ENCODE peak calls at places on chromosomes 1 and 21, in eight cellular contexts. A is mesenchymal stem cell, F is fibroblast of lung, D is H9, Z is IMR-90, M is GM23338, Q is A549, O is HCT116. X is an unnamed sample.

GRCh38 chr1:78236711-78237110 is 190.9 kb downstream of the GIPC2 start:
- DNase-seq in A (no peak), F (peak), D (no peak), Z (peak), M (no peak), Q (no peak), O (no peak), X (no peak)

GRCh38 chr1:8078176-8078671 is 52.1 kb upstream of the ERRFI1 start:
- DNase-seq in A (peak), F (peak), D (no peak), Z (peak), M (peak), Q (no peak), O (peak), X (peak)

GRCh38 chr1:180175291-180175690 is 20.6 kb downstream of the QSOX1 start:
- DNase-seq in A (no peak), F (no peak), D (no peak), Z (no peak), M (no peak), Q (no peak), O (no peak), X (no peak)

GRCh38 chr1:44862829-44863406 is 19.9 kb upstream of the PTCH2 start:
- DNase-seq in A (no peak), F (peak), D (no peak), Z (peak), M (no peak), Q (no peak), O (no peak), X (no peak)

GRCh38 chr1:6352138-6352563 is 41.4 kb downstream of the ACOT7 start:
- DNase-seq in A (no peak), F (peak), D (peak), Z (no peak), M (peak), Q (no peak), O (no peak), X (peak)

GRCh38 chr21:37244506-37245083 is 22.5 kb downstream of the VPS26C start:
- DNase-seq in A (no peak), F (peak), D (no peak), Z (no peak), M (peak), Q (no peak), O (no peak), X (no peak)

GRCh38 chr1:63429281-63429680 is 61.9 kb downstream of the ALG6 start:
- DNase-seq in A (no peak), F (no peak), D (no peak), Z (no peak), M (no peak), Q (no peak), O (no peak), X (no peak)

GRCh38 chr1:226908913-226909312 is 31.2 kb upstream of the COQ8A start:
- DNase-seq in A (no peak), F (no peak), D (no peak), Z (no peak), M (peak), Q (no peak), O (no peak), X (no peak)

GRCh38 chr1:228178737-228179720 is 13.4 kb downstream of the IBA57 start:
- DNase-seq in A (peak), F (no peak), D (no peak), Z (peak), M (no peak), Q (no peak), O (no peak), X (no peak)

GRCh38 chr1:240385985-240386978 is 225.7 kb downstream of the GREM2 start:
- DNase-seq in A (peak), F (peak), D (no peak), Z (peak), M (no peak), Q (peak), O (no peak), X (peak)

GRCh38 chr1:93804412-93804811 is 74.6 kb downstream of the DNTTIP2 start:
- DNase-seq in A (peak), F (peak), D (no peak), Z (peak), M (no peak), Q (no peak), O (no peak), X (peak)

GRCh38 chr1:169484683-169485426 is 889 bp downstream of the SLC19A2 start:
- DNase-seq in A (peak), F (peak), D (no peak), Z (peak), M (peak), Q (peak), O (no peak), X (peak)

GRCh38 chr21:34630536-34631143 is 15.7 kb upstream of the RCAN1 start:
- DNase-seq in A (peak), F (peak), D (no peak), Z (peak), M (peak), Q (peak), O (peak), X (peak)

GRCh38 chr21:34270406-34270805 is 93.4 kb upstream of the KCNE2 start:
- DNase-seq in A (no peak), F (no peak), D (no peak), Z (no peak), M (no peak), Q (no peak), O (no peak), X (no peak)

GRCh38 chr1:56584910-56585528 is 5.7 kb upstream of the PLPP3 start:
- DNase-seq in A (peak), F (peak), D (no peak), Z (peak), M (peak), Q (peak), O (peak), X (peak)

GRCh38 chr1:119885903-119886783 is 10.2 kb downstream of the ADAM30 start:
- DNase-seq in A (peak), F (peak), D (peak), Z (peak), M (peak), Q (peak), O (peak), X (peak)

GRCh38 chr1:42332877-42333276 is 2.2 kb downstream of the FOXJ3 start:
- DNase-seq in A (no peak), F (no peak), D (no peak), Z (no peak), M (no peak), Q (no peak), O (no peak), X (no peak)
- H3K4me2 ChIP-seq in A (no peak), F (peak), D (no peak), Z (peak), M (peak), Q (peak), O (peak), X (no peak)

GRCh38 chr21:46543306-46543705 is 61.6 kb downstream of the S100B start:
- DNase-seq in A (no peak), F (no peak), D (no peak), Z (no peak), M (no peak), Q (no peak), O (no peak), X (no peak)
- H3K4me2 ChIP-seq in A (no peak), F (no peak), D (no peak), Z (no peak), M (no peak), Q (no peak), O (no peak), X (no peak)

DNA sequence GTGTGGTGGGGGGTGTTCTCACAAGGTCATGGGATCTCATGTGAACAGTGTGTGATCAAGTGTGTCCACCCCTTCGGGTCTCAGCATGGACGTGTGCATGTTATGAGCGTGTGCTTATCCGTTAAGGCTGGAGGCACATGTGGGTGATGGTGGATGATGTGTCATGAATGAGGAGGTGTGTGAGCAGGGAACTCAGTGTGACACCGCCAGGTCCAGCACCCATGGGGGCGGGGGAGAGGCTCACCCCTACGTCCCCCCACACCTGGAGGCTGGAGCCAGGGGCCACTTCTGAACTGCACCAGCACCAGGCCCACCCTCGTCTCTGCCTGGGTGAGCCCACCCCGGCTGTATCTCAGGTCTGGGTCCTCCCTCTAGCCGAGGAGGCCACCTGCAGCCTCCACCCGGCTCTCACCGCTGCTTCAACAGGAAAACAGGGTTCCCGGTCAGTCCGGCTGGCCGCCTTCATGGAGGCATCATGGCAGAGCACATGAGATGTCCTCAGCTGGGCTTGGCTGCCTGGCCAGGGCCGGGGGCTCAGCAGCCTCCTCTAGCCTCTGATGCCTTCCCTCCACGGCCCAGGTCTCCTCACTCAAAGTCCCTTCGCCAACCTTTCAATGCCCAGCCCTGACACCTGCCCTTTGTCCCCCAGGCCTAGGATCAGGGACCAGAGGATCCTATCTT is 34.2 kb upstream of the C1QA start:
- DNase-seq in A (no peak), F (no peak), D (no peak), Z (no peak), M (no peak), Q (no peak), O (no peak), X (no peak)
- H3K4me2 ChIP-seq in A (no peak), F (no peak), D (no peak), Z (no peak), M (no peak), Q (no peak), O (no peak), X (no peak)

GRCh38 chr1:204079608-204079999 is 6.7 kb downstream of the SOX13 start:
- DNase-seq in A (no peak), F (no peak), D (peak), Z (no peak), M (peak), Q (no peak), O (no peak), X (no peak)
- H3K4me2 ChIP-seq in A (no peak), F (no peak), D (peak), Z (no peak), M (peak), Q (peak), O (peak), X (no peak)

DNA sequence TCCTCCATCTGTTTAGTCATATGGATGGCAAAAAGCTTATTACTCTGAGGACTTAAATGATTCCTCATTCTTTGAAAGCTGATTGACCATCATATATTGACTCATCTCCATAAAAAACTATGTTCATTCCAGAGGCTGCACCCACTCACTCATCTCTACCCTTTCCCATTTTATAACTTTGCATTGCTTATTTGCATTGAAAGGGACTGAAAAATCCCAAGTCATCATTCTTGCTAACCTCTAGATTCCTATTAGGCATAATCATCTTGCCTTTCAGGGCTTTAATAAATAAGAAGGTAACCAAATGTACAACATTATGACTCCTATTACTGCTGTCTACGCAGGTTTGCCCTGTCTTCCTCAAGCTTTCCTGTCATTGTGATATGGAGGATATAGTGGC is 1180.3 kb upstream of the B3GALT2 start:
- DNase-seq in A (no peak), F (peak), D (no peak), Z (peak), M (no peak), Q (no peak), O (no peak), X (no peak)
- H3K4me2 ChIP-seq in A (no peak), F (no peak), D (no peak), Z (peak), M (no peak), Q (no peak), O (no peak), X (no peak)

DNA sequence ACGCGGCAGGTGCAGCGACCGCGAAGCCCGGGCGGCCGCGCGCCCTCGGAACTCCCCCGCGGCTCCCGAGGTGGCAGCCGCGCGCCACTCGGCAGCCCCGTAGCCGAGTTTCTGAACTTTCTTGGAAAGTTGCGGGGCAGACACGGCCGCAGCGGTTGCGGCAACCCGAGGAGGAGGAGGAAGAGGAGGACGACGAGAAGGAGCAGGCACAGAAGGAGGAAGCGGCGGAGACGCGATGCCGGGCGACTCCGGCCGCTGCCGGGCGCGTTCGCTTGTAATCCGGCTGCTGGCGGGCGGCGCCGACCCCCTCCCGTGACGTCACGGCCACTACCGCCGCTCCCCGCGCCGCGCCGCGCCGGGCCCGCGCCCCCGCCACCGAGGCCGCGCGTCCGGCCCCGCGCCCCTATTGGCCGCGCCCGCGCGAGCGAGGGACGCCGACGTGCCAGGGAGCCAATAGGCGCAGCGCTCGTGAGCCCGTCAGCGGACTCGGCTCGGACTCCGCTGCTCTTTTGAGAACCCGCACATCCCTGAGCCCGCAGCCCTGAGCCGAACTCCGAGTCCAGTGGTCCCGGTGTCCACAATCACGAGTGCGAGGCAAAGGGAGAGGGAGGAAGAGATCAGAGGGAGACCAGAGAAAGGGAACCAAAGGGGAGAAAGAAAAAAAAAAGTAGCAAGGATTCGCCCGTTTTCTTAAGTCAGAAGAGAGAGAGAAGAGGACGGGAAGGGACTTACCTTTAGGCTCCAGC is 736 bp upstream of the BARHL2 start:
- DNase-seq in A (peak), F (no peak), D (peak), Z (peak), M (peak), Q (no peak), O (no peak), X (peak)
- H3K4me2 ChIP-seq in A (peak), F (peak), D (peak), Z (peak), M (peak), Q (peak), O (no peak), X (peak)

DNA sequence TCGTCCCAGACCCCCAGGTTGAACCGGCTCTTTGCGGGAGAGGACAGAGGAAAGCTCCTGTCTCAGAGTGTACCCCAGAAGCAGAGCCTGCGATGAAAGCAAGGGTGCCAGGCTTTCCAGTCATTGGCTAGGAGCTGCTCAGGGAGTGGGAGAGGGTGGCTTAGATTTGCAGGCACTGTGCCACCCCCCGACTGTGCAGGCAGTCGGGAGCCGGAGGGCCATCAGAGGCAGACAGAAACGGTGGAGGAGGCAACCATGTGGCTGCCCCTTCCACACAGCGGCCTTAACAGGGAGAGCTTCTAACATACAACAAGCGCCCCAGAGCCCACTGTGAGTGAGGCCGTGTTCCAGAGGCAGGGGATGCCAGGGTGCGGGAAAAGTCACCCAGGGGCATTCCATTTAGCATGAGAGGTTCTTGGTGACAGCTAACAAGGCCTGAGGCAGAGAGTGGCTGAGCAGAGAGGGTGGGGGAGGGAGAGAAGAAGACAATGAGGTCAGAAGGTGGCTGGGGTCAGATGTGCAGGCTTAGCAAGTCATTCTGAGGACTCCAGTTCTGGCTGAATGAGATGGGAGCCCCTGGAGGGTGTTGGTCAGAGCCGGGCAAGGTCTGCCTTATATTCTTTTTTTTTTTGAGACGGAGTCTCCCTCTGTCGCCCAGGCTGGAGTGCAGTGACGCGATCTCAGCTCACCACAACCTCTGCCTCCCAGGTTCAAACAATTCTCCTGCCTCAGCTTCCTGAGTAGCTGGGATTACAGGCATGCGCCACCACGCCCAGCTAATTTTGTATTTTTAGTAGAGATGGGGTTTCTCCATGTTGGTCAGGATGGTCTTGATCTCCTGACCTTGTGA is 9.4 kb upstream of the C1orf167 start:
- DNase-seq in A (no peak), F (no peak), D (no peak), Z (no peak), M (no peak), Q (no peak), O (no peak), X (peak)
- H3K4me2 ChIP-seq in A (no peak), F (no peak), D (no peak), Z (no peak), M (no peak), Q (no peak), O (no peak), X (no peak)

GRCh38 chr1:85319931-85320330 is 43.5 kb upstream of the BCL10 start:
- DNase-seq in A (no peak), F (no peak), D (no peak), Z (no peak), M (no peak), Q (no peak), O (no peak), X (peak)

GRCh38 chr1:85321237-85321964 is 45.0 kb upstream of the BCL10 start:
- DNase-seq in A (peak), F (peak), D (no peak), Z (peak), M (no peak), Q (no peak), O (no peak), X (no peak)

GRCh38 chr1:85319488-85319887 is 43.1 kb upstream of the BCL10 start:
- DNase-seq in A (no peak), F (no peak), D (no peak), Z (no peak), M (no peak), Q (no peak), O (no peak), X (no peak)

GRCh38 chr1:85322655-85323054 is 46.2 kb upstream of the BCL10 start:
- DNase-seq in A (no peak), F (peak), D (no peak), Z (peak), M (no peak), Q (no peak), O (no peak), X (no peak)

DNA sequence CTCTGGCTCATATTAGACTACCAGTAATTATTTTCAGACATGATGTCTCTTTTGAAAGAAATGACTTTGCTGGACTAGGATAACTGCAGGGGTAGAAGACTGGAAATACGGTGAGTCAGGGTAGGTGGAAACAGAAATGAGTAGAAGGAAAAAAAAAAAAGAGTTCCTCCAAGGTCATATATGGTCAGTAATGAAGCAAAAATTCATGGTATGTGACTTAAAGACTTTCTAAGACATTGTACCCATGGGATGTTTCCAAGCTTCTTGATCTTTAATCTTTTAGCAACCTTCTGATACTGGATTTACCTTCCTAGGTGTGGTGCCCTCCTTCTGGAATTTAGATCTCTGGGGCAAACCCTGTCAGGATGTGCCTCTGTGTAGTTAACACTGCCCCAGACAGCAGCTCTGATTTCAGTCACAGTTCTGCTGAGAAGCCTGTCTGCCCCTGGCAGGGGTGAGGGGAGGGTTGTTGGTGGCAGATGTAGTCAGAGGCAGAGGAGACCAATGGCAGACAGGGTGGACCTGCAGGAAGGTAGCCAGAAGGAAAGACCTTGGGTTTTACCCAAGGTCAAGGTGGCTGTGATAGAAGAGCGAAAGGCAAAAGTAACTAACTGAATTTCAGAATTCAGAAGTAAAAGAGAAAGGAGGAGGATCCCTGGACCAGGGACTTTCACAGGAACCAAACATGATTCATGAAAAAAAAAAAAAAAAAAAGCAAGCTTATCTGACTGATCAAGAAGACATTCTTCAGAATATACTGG is 44.1 kb upstream of the BCL10 start:
- DNase-seq in A (peak), F (peak), D (no peak), Z (peak), M (no peak), Q (no peak), O (no peak), X (peak)
- H3K4me2 ChIP-seq in A (no peak), F (peak), D (no peak), Z (peak), M (no peak), Q (peak), O (peak), X (no peak)

DNA sequence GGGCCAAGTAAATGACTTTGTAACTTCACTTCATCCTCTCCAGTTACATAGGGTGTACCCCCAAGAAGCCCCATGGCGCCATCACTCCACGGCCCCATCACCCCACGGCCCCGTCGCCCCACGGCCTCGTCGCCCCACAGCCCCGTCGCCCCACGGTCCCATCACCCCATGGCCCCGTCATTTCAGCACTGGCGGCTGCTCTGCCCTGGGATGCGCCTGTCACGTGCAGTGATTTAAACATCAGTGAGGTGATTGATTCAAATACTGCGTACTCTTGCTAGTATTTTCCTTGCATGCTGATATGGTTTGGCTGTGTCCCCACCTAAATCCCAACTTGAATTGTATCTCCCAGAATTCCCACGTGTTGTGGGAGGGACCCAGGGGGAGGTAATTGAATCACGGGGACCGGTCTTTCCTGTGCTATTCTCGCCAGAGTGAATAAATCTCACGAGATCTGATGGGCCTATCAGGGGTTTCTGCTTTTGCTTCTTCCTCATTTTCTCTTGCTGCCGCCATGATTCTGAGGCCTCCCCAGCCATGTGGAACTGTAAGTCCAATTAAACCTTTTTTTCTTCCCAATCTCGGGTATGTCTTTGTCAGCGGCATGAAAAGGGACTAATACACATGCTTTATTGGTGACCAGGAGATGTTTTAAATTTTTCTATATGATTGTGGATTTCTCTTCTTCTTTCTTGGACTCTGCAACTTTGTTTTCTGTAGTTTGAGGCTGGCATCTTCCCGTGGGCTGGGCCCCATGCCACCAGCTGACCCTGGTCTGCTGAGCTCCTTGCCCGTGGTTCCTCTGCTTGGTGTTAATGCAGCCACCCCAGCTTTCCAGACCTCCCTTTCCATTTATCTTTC is 50.1 kb upstream of the PCBP3 start:
- DNase-seq in A (no peak), F (no peak), D (no peak), Z (no peak), M (no peak), Q (no peak), O (no peak), X (no peak)
- H3K4me2 ChIP-seq in A (no peak), F (no peak), D (no peak), Z (no peak), M (no peak), Q (no peak), O (no peak), X (no peak)

X was measured in trophoblast cell.